ENCODE peak calls at places on chromosome X, in four cellular contexts. One of them, this sample, is unnamed. For H3K79me2, the result is how much of the 10 kb centered on the place peaks cover.

GRCh38 chrX:47514553-47515235 is 31.7 kb upstream of the ZNF41 start:
- DNase-seq in fibroblast of lung: peak
- DNase-seq in HepG2: no peak
- DNase-seq in endothelial cell of umbilical vein: no peak
- DNase-seq in this sample: no peak

GRCh38 chrX:141405486-141405877 is 163.2 kb upstream of the SPANXC start:
- DNase-seq in fibroblast of lung: no peak
- DNase-seq in HepG2: no peak
- DNase-seq in endothelial cell of umbilical vein: peak
- DNase-seq in this sample: no peak

GRCh38 chrX:71998836-71999509 is 88.3 kb downstream of the NHSL2 start:
- DNase-seq in fibroblast of lung: peak
- DNase-seq in HepG2: peak
- DNase-seq in endothelial cell of umbilical vein: peak
- DNase-seq in this sample: peak

GRCh38 chrX:110280954-110281353 is 36.9 kb downstream of the AMMECR1 start:
- DNase-seq in fibroblast of lung: peak
- DNase-seq in HepG2: no peak
- DNase-seq in endothelial cell of umbilical vein: no peak
- DNase-seq in this sample: no peak

GRCh38 chrX:148784859-148785655 is 284.6 kb downstream of the AFF2 start:
- DNase-seq in fibroblast of lung: no peak
- DNase-seq in HepG2: no peak
- DNase-seq in endothelial cell of umbilical vein: no peak
- DNase-seq in this sample: peak

GRCh38 chrX:48835524-48836329 is at the start of gene PCSK1N:
- DNase-seq in fibroblast of lung: no peak
- DNase-seq in HepG2: peak
- DNase-seq in endothelial cell of umbilical vein: no peak
- DNase-seq in this sample: no peak

GRCh38 chrX:81003491-81004185 is 194.0 kb upstream of the BRWD3 start:
- DNase-seq in fibroblast of lung: no peak
- DNase-seq in HepG2: no peak
- DNase-seq in endothelial cell of umbilical vein: no peak
- DNase-seq in this sample: no peak

GRCh38 chrX:103356897-103357296 is 591 bp downstream of the TCEAL9 start:
- DNase-seq in fibroblast of lung: no peak
- DNase-seq in HepG2: no peak
- DNase-seq in endothelial cell of umbilical vein: peak
- DNase-seq in this sample: no peak

GRCh38 chrX:11687157-11687556 is 21.4 kb upstream of the ARHGAP6 start:
- DNase-seq in fibroblast of lung: no peak
- DNase-seq in HepG2: no peak
- DNase-seq in endothelial cell of umbilical vein: no peak
- DNase-seq in this sample: no peak

GRCh38 chrX:68827848-68828562 is 816 bp upstream of the EFNB1 start:
- DNase-seq in fibroblast of lung: peak
- DNase-seq in HepG2: peak
- DNase-seq in endothelial cell of umbilical vein: peak
- DNase-seq in this sample: peak

GRCh38 chrX:97524340-97524739 is 640.6 kb downstream of the RPA4 start:
- DNase-seq in fibroblast of lung: no peak
- DNase-seq in HepG2: no peak
- DNase-seq in endothelial cell of umbilical vein: peak
- DNase-seq in this sample: no peak

GRCh38 chrX:78384486-78384885 is 57.1 kb upstream of the CYSLTR1 start:
- DNase-seq in fibroblast of lung: no peak
- DNase-seq in HepG2: no peak
- DNase-seq in endothelial cell of umbilical vein: no peak
- DNase-seq in this sample: no peak

GRCh38 chrX:103730746-103731508 is 20.2 kb downstream of the TMEM31 start:
- DNase-seq in fibroblast of lung: peak
- DNase-seq in HepG2: no peak
- DNase-seq in endothelial cell of umbilical vein: peak
- DNase-seq in this sample: no peak

GRCh38 chrX:104098151-104098808 is 14.0 kb upstream of the ZCCHC18 start:
- DNase-seq in fibroblast of lung: peak
- DNase-seq in HepG2: peak
- DNase-seq in endothelial cell of umbilical vein: peak
- DNase-seq in this sample: peak

GRCh38 chrX:129642641-129643040 is 12.1 kb downstream of the APLN start:
- DNase-seq in fibroblast of lung: peak
- DNase-seq in HepG2: no peak
- DNase-seq in endothelial cell of umbilical vein: no peak
- DNase-seq in this sample: no peak

GRCh38 chrX:69155786-69156520 is 9.3 kb downstream of the PJA1 start:
- DNase-seq in fibroblast of lung: no peak
- DNase-seq in HepG2: no peak
- DNase-seq in endothelial cell of umbilical vein: no peak
- DNase-seq in this sample: no peak

GRCh38 chrX:107936434-107936730 is 45.8 kb downstream of the TEX13B start:
- DNase-seq in fibroblast of lung: no peak
- DNase-seq in HepG2: no peak
- DNase-seq in endothelial cell of umbilical vein: no peak
- DNase-seq in this sample: no peak

GRCh38 chrX:23861215-23861896 is 46.4 kb downstream of the APOO start:
- DNase-seq in fibroblast of lung: no peak
- DNase-seq in HepG2: no peak
- DNase-seq in endothelial cell of umbilical vein: no peak
- DNase-seq in this sample: no peak

GRCh38 chrX:9148626-9149385 is 114.9 kb upstream of the FAM9B start:
- DNase-seq in fibroblast of lung: peak
- DNase-seq in HepG2: no peak
- DNase-seq in endothelial cell of umbilical vein: no peak
- DNase-seq in this sample: no peak

GRCh38 chrX:103367502-103367901 is 8.8 kb upstream of the BEX3 start:
- DNase-seq in fibroblast of lung: peak
- DNase-seq in HepG2: no peak
- DNase-seq in endothelial cell of umbilical vein: no peak
- DNase-seq in this sample: no peak

GRCh38 chrX:144275403-144275802 is 391.5 kb downstream of the UBE2NL start:
- DNase-seq in fibroblast of lung: no peak
- DNase-seq in HepG2: no peak
- DNase-seq in endothelial cell of umbilical vein: no peak
- DNase-seq in this sample: no peak

GRCh38 chrX:116239944-116240391 is 69.4 kb downstream of the AGTR2 start:
- DNase-seq in fibroblast of lung: peak
- DNase-seq in HepG2: no peak
- DNase-seq in endothelial cell of umbilical vein: no peak
- DNase-seq in this sample: no peak

GRCh38 chrX:15761564-15762191 is 23.6 kb downstream of the CA5B start:
- DNase-seq in fibroblast of lung: peak
- DNase-seq in HepG2: no peak
- DNase-seq in endothelial cell of umbilical vein: peak
- DNase-seq in this sample: peak

GRCh38 chrX:118231464-118231863 is 114.4 kb upstream of the WDR44 start:
- DNase-seq in fibroblast of lung: peak
- DNase-seq in HepG2: no peak
- DNase-seq in endothelial cell of umbilical vein: peak
- DNase-seq in this sample: no peak

GRCh38 chrX:40012800-40013682 is 84.7 kb downstream of the BCOR start:
- DNase-seq in fibroblast of lung: peak
- DNase-seq in HepG2: peak
- DNase-seq in endothelial cell of umbilical vein: peak
- DNase-seq in this sample: no peak

GRCh38 chrX:17377795-17378194 is 2.8 kb downstream of the NHS start:
- DNase-seq in fibroblast of lung: no peak
- DNase-seq in HepG2: no peak
- DNase-seq in endothelial cell of umbilical vein: no peak
- DNase-seq in this sample: no peak

GRCh38 chrX:6071755-6072154 is 156.9 kb downstream of the NLGN4X start:
- DNase-seq in fibroblast of lung: no peak
- DNase-seq in HepG2: no peak
- DNase-seq in endothelial cell of umbilical vein: no peak
- DNase-seq in this sample: no peak

GRCh38 chrX:40003071-40003981 is 94.4 kb downstream of the BCOR start:
- DNase-seq in fibroblast of lung: no peak
- DNase-seq in HepG2: peak
- DNase-seq in endothelial cell of umbilical vein: no peak
- DNase-seq in this sample: no peak

GRCh38 chrX:129318375-129318774 is 204.9 kb downstream of the SMARCA1 start:
- DNase-seq in fibroblast of lung: peak
- DNase-seq in HepG2: peak
- DNase-seq in endothelial cell of umbilical vein: peak
- DNase-seq in this sample: peak

GRCh38 chrX:78997870-78998558 is 52.8 kb downstream of the P2RY10 start:
- DNase-seq in fibroblast of lung: no peak
- DNase-seq in HepG2: no peak
- DNase-seq in endothelial cell of umbilical vein: no peak
- DNase-seq in this sample: no peak

GRCh38 chrX:46488712-46489111 is 56.5 kb downstream of the ZNF674 start:
- DNase-seq in fibroblast of lung: no peak
- DNase-seq in HepG2: no peak
- DNase-seq in endothelial cell of umbilical vein: no peak
- DNase-seq in this sample: no peak
- H3K9ac ChIP-seq in fibroblast of lung: no peak
- H3K9ac ChIP-seq in HepG2: no peak
- H3K9ac ChIP-seq in endothelial cell of umbilical vein: no peak
- H3K9ac ChIP-seq in this sample: no peak

GRCh38 chrX:119684916-119685224 is 8.1 kb downstream of the SEPTIN6 start:
- DNase-seq in fibroblast of lung: no peak
- DNase-seq in HepG2: no peak
- DNase-seq in endothelial cell of umbilical vein: no peak
- DNase-seq in this sample: no peak
- H3K79me2 ChIP-seq in fibroblast of lung: under half
- H3K79me2 ChIP-seq in HepG2: under half
- H3K79me2 ChIP-seq in endothelial cell of umbilical vein: under half
- H3K79me2 ChIP-seq in this sample: under half

DNA sequence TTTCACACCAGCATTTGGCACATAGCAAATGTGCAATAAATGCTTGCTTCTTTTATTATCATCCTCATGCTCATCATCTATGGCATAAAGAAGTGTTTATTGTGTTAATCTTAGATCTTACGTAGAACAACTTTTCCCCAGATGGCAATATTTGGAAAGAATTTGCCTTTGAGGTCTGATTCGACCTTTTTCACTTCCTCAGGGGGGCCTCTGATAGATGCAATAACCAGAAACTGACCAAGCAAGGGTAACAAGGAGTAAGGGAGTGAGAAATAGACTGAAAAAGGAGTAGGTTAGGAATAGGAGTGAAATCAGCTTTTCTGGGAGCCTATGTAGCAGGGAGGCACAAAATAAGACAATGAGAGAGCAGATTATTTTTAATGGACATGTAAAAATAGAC is 70.2 kb downstream of the RRAGB start:
- DNase-seq in fibroblast of lung: no peak
- DNase-seq in HepG2: no peak
- DNase-seq in endothelial cell of umbilical vein: no peak
- DNase-seq in this sample: no peak
- H3K9ac ChIP-seq in fibroblast of lung: no peak
- H3K9ac ChIP-seq in HepG2: no peak
- H3K9ac ChIP-seq in endothelial cell of umbilical vein: no peak
- H3K9ac ChIP-seq in this sample: no peak

GRCh38 chrX:153960786-153961185 is 10.8 kb downstream of the HCFC1 start:
- DNase-seq in fibroblast of lung: no peak
- DNase-seq in HepG2: no peak
- DNase-seq in endothelial cell of umbilical vein: no peak
- DNase-seq in this sample: no peak

GRCh38 chrX:153963546-153963945 is 8.1 kb downstream of the HCFC1 start:
- DNase-seq in fibroblast of lung: no peak
- DNase-seq in HepG2: no peak
- DNase-seq in endothelial cell of umbilical vein: no peak
- DNase-seq in this sample: no peak

GRCh38 chrX:153960077-153960476 is 11.5 kb downstream of the HCFC1 start:
- DNase-seq in fibroblast of lung: no peak
- DNase-seq in HepG2: no peak
- DNase-seq in endothelial cell of umbilical vein: no peak
- DNase-seq in this sample: no peak

GRCh38 chrX:153959649-153960048 is 12.0 kb downstream of the HCFC1 start:
- DNase-seq in fibroblast of lung: no peak
- DNase-seq in HepG2: no peak
- DNase-seq in endothelial cell of umbilical vein: no peak
- DNase-seq in this sample: no peak

GRCh38 chrX:153961292-153961691 is 10.3 kb downstream of the HCFC1 start:
- DNase-seq in fibroblast of lung: no peak
- DNase-seq in HepG2: no peak
- DNase-seq in endothelial cell of umbilical vein: no peak
- DNase-seq in this sample: no peak
- H3K79me2 ChIP-seq in fibroblast of lung: under half
- H3K79me2 ChIP-seq in HepG2: under half
- H3K79me2 ChIP-seq in endothelial cell of umbilical vein: under half
- H3K79me2 ChIP-seq in this sample: under half

DNA sequence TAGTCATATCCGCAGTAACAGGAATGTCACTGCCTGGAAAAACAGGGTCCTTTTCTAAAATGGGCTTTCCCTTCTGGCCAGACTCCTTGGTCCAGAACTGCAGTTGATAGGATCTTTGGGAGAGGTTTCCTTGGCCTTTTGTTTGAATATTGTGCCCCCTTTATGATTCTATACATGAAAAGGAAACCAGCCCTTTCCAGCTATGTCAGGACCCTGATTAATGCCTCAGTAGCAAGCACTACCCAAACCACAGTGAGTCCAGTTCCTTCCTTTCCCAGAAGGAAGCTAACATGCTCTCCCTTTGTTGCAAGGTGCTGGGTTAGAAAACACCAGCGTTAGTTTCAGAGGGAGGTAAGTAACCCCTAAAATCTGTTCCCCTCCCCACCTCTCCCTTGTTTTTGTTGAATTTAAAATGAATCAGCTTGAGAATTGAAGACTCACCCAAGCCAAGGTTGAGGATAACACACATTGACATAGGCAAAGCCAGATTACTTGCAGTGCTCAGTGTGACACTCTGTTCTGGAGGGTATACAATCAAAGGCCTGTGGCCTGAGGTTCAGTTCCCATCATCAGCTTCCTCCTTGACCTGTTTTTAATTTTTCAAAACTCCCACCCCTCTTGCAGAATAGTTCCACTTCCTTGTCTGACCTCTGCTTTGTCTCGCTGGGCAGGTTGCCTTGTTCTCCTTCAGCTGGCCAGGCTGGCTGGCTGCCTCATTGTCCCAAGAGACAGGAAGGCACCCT is 87.5 kb upstream of the PLAC1 start:
- DNase-seq in fibroblast of lung: no peak
- DNase-seq in HepG2: no peak
- DNase-seq in endothelial cell of umbilical vein: peak
- DNase-seq in this sample: no peak
- H3K9ac ChIP-seq in fibroblast of lung: no peak
- H3K9ac ChIP-seq in HepG2: no peak
- H3K9ac ChIP-seq in endothelial cell of umbilical vein: no peak
- H3K9ac ChIP-seq in this sample: no peak

DNA sequence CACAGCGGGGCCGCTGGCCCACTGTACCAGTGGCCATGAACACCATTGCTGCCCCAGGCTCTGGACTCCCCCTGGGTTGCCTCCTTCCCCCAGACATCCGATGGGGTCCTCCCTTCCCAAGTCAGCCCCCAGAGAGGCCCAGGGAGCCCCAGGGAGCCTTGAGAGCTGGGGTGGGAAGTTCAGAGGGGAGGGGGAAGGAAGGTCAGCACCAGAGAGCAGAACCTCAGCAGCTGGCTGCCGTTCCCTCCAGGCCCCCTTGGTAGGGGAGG is 464 bp upstream of the ARHGAP4 start:
- DNase-seq in fibroblast of lung: no peak
- DNase-seq in HepG2: no peak
- DNase-seq in endothelial cell of umbilical vein: no peak
- DNase-seq in this sample: no peak
- H3K79me2 ChIP-seq in fibroblast of lung: under half
- H3K79me2 ChIP-seq in HepG2: under half
- H3K79me2 ChIP-seq in endothelial cell of umbilical vein: under half
- H3K79me2 ChIP-seq in this sample: under half

This sample was measured in Karpas-422.